ENCODE peak calls at places on chromosomes 12 and 14, in six cellular contexts. H, D, B, R, T and Q are unnamed samples.

GRCh38 chr14:37340353-37340752 is 142.6 kb downstream of the MIPOL1 start:
- DNase-seq in H (no peak), D (no peak), B (no peak), R (no peak), T (no peak), Q (no peak)

GRCh38 chr12:40002178-40003169 is 103.4 kb downstream of the SLC2A13 start:
- DNase-seq in H (no peak), D (no peak), B (no peak), R (no peak), T (peak), Q (no peak)

GRCh38 chr14:30085943-30086342 is 158.3 kb upstream of the PRKD1 start:
- DNase-seq in H (no peak), D (no peak), B (no peak), R (no peak), T (no peak), Q (no peak)

GRCh38 chr14:68104518-68104917 is 284.9 kb downstream of the RAD51B start:
- DNase-seq in H (no peak), D (no peak), B (peak), R (no peak), T (no peak), Q (no peak)

GRCh38 chr12:15629108-15629507 is 160.1 kb downstream of the EPS8 start:
- DNase-seq in H (no peak), D (peak), B (peak), R (no peak), T (peak), Q (peak)

GRCh38 chr12:5806376-5807089 is 138.5 kb downstream of the ANO2 start:
- DNase-seq in H (no peak), D (no peak), B (no peak), R (no peak), T (no peak), Q (no peak)

GRCh38 chr12:115857160-115857920 is 420.2 kb downstream of the MED13L start:
- DNase-seq in H (no peak), D (no peak), B (no peak), R (no peak), T (no peak), Q (no peak)

GRCh38 chr12:127241056-127241830 is 1025.7 kb upstream of the TMEM132C start:
- DNase-seq in H (no peak), D (peak), B (peak), R (no peak), T (no peak), Q (no peak)

GRCh38 chr14:63713765-63714164 is 14.1 kb downstream of the SGPP1 start:
- DNase-seq in H (no peak), D (no peak), B (peak), R (no peak), T (no peak), Q (no peak)

GRCh38 chr12:53172352-53172751 is 8.2 kb upstream of the ZNF740 start:
- DNase-seq in H (no peak), D (no peak), B (peak), R (no peak), T (no peak), Q (no peak)

GRCh38 chr14:102764220-102764671 is 13.0 kb upstream of the TRAF3 start:
- DNase-seq in H (no peak), D (no peak), B (no peak), R (no peak), T (no peak), Q (peak)

GRCh38 chr14:77314043-77314442 is 6.6 kb downstream of the POMT2 start:
- DNase-seq in H (no peak), D (no peak), B (peak), R (no peak), T (no peak), Q (no peak)

GRCh38 chr14:31935406-31935805 is 141.7 kb upstream of the ARHGAP5 start:
- DNase-seq in H (no peak), D (no peak), B (no peak), R (no peak), T (no peak), Q (no peak)

GRCh38 chr14:91281346-91281745 is 36.8 kb upstream of the GPR68 start:
- DNase-seq in H (no peak), D (no peak), B (no peak), R (no peak), T (no peak), Q (no peak)

GRCh38 chr12:29807125-29807524 is 23.4 kb upstream of the TMTC1 start:
- DNase-seq in H (no peak), D (no peak), B (peak), R (no peak), T (no peak), Q (no peak)

GRCh38 chr12:92396647-92397258 is 251.1 kb upstream of the BTG1 start:
- DNase-seq in H (no peak), D (no peak), B (peak), R (no peak), T (no peak), Q (no peak)

GRCh38 chr12:613996-614726 is 49.1 kb downstream of the NINJ2 start:
- DNase-seq in H (no peak), D (no peak), B (peak), R (peak), T (no peak), Q (peak)

GRCh38 chr14:34785223-34786006 is 71.0 kb upstream of the CFL2 start:
- DNase-seq in H (no peak), D (no peak), B (no peak), R (no peak), T (no peak), Q (peak)

GRCh38 chr14:100524933-100525243 is 62.3 kb downstream of the BEGAIN start:
- DNase-seq in H (no peak), D (peak), B (no peak), R (no peak), T (peak), Q (peak)

GRCh38 chr12:63779498-63780481 is at the start of gene RXYLT1:
- DNase-seq in H (peak), D (peak), B (peak), R (peak), T (peak), Q (peak)

GRCh38 chr12:32419520-32419960 is 20.2 kb downstream of the FGD4 start:
- DNase-seq in H (no peak), D (no peak), B (peak), R (no peak), T (no peak), Q (no peak)

GRCh38 chr14:32028599-32028998 is 48.5 kb upstream of the ARHGAP5 start:
- DNase-seq in H (no peak), D (no peak), B (no peak), R (no peak), T (no peak), Q (no peak)

GRCh38 chr12:121638298-121639202 is 12.2 kb downstream of the ORAI1 start:
- DNase-seq in H (no peak), D (no peak), B (no peak), R (no peak), T (no peak), Q (peak)

GRCh38 chr14:24398943-24399801 is at the start of gene NYNRIN:
- DNase-seq in H (peak), D (peak), B (peak), R (peak), T (peak), Q (no peak)

GRCh38 chr12:122793685-122794106 is 19.3 kb downstream of the CCDC62 start:
- DNase-seq in H (no peak), D (no peak), B (peak), R (no peak), T (no peak), Q (peak)

GRCh38 chr14:60980811-60981625 is at the start of the genes SLC38A6 and TRMT5:
- DNase-seq in H (peak), D (peak), B (peak), R (peak), T (peak), Q (peak)

GRCh38 chr12:115008951-115009350 is 325.0 kb upstream of the TBX3 start:
- DNase-seq in H (no peak), D (no peak), B (no peak), R (no peak), T (no peak), Q (peak)

GRCh38 chr14:45134051-45134958 is at the start of gene FKBP3:
- DNase-seq in H (peak), D (peak), B (peak), R (peak), T (peak), Q (peak)
- TF ChIP-seq CTCF in H (no peak), D (peak), B (peak), R (no peak), T (no peak), Q (no peak)

GRCh38 chr12:3004655-3005565 is 45.7 kb downstream of the TEAD4 start:
- DNase-seq in H (no peak), D (peak), B (peak), R (no peak), T (no peak), Q (no peak)
- TF ChIP-seq CTCF in H (no peak), D (peak), B (peak), R (no peak), T (peak), Q (peak)

GRCh38 chr14:74566174-74567125 is 45.6 kb downstream of the LTBP2 start:
- DNase-seq in H (no peak), D (peak), B (no peak), R (no peak), T (no peak), Q (no peak)

GRCh38 chr14:74562515-74563232 is 49.4 kb downstream of the LTBP2 start:
- DNase-seq in H (no peak), D (peak), B (no peak), R (no peak), T (no peak), Q (no peak)

GRCh38 chr14:74563621-74564159 is 48.3 kb downstream of the LTBP2 start:
- DNase-seq in H (no peak), D (no peak), B (no peak), R (no peak), T (no peak), Q (no peak)

GRCh38 chr14:74567219-74567618 is 44.8 kb downstream of the LTBP2 start:
- DNase-seq in H (no peak), D (peak), B (no peak), R (no peak), T (no peak), Q (no peak)

GRCh38 chr14:74563233-74563585 is 48.8 kb downstream of the LTBP2 start:
- DNase-seq in H (no peak), D (peak), B (peak), R (no peak), T (no peak), Q (no peak)
- TF ChIP-seq CTCF in H (no peak), D (no peak), B (no peak), R (no peak), T (no peak), Q (no peak)

GRCh38 chr12:107493135-107493494 is 192.5 kb upstream of the PWP1 start:
- DNase-seq in H (no peak), D (no peak), B (no peak), R (no peak), T (no peak), Q (no peak)
- TF ChIP-seq CTCF in H (no peak), D (no peak), B (no peak), R (no peak), T (no peak), Q (no peak)